ENCODE peak calls at places on chromosome 10, in six cellular contexts. G is caudate nucleus; R is PC-3; K is T-helper 17 cell; E is stimulated activated CD4-positive, alpha-beta T cell treated with anti-CD3 and anti-CD28 coated beads, Interleukin-12 subunit alpha, Interleukin-12 subunit beta, amount 100 ng/mL, for 24 hours; P is heart right ventricle. X is an unnamed sample.

GRCh38 chr10:112919721-112920120 is 30.3 kb upstream of the TCF7L2 start:
- DNase-seq in K (no peak), R (peak), P (no peak), E (no peak), G (no peak), X (no peak)

GRCh38 chr10:108601856-108602255 is 1321.5 kb downstream of the XPNPEP1 start:
- DNase-seq in R (peak), P (no peak), G (no peak), E (no peak), K (no peak), X (no peak)

GRCh38 chr10:14146005-14146404 is 184.7 kb downstream of the FRMD4A start:
- DNase-seq in K (no peak), E (no peak), G (no peak), R (peak), P (no peak), X (no peak)

GRCh38 chr10:12649017-12649586 is 299.8 kb downstream of the CAMK1D start:
- DNase-seq in E (no peak), G (no peak), K (no peak), R (no peak), P (no peak), X (no peak)

GRCh38 chr10:6418613-6419216 is 161.4 kb downstream of the PRKCQ start:
- DNase-seq in R (no peak), P (no peak), G (no peak), K (no peak), E (no peak), X (no peak)

GRCh38 chr10:36559412-36559811 is 566.0 kb upstream of the ANKRD30A start:
- DNase-seq in P (no peak), R (no peak), K (no peak), G (no peak), E (no peak), X (no peak)

GRCh38 chr10:116113721-116114501 is 159.1 kb downstream of the GFRA1 start:
- DNase-seq in G (peak), P (no peak), R (no peak), K (no peak), E (no peak), X (no peak)

GRCh38 chr10:80699602-80700039 is 161.9 kb downstream of the SH2D4B start:
- DNase-seq in K (peak), G (peak), E (peak), P (peak), R (peak), X (peak)

GRCh38 chr10:113555751-113556150 is 2.9 kb downstream of the HABP2 start:
- DNase-seq in R (no peak), P (no peak), G (no peak), K (no peak), E (no peak), X (no peak)

GRCh38 chr10:49710966-49711365 is 31.5 kb downstream of the C10orf53 start:
- DNase-seq in P (no peak), K (no peak), R (no peak), G (no peak), E (no peak), X (no peak)

GRCh38 chr10:78411716-78412115 is 378.1 kb downstream of the RPS24 start:
- DNase-seq in K (no peak), R (no peak), P (no peak), E (no peak), G (no peak), X (no peak)

GRCh38 chr10:77832243-77832642 is 94.3 kb downstream of the DLG5 start:
- DNase-seq in R (no peak), E (no peak), K (peak), G (no peak), P (no peak), X (peak)

GRCh38 chr10:4515711-4516110 is 310.3 kb upstream of the AKR1E2 start:
- DNase-seq in R (no peak), G (no peak), K (no peak), P (no peak), E (no peak), X (no peak)

GRCh38 chr10:71092812-71093391 is 119.5 kb upstream of the UNC5B start:
- DNase-seq in P (no peak), E (no peak), G (no peak), R (no peak), K (no peak), X (no peak)

GRCh38 chr10:427746-428519 is 261.5 kb downstream of the DIP2C start:
- DNase-seq in R (peak), E (no peak), P (no peak), G (no peak), K (no peak), X (no peak)

GRCh38 chr10:129844191-129844590 is 119.9 kb downstream of the EBF3 start:
- DNase-seq in R (no peak), K (no peak), G (no peak), P (no peak), E (no peak), X (no peak)

GRCh38 chr10:61751599-61751998 is 88.9 kb downstream of the CABCOCO1 start:
- DNase-seq in R (peak), E (no peak), P (no peak), K (no peak), G (no peak), X (no peak)

GRCh38 chr10:132532784-132533560 is 4.6 kb upstream of the INPP5A start:
- DNase-seq in G (no peak), K (no peak), E (no peak), R (peak), P (no peak), X (no peak)

GRCh38 chr10:103512591-103513382 is 19.3 kb downstream of the NEURL1 start:
- DNase-seq in K (no peak), R (no peak), E (no peak), P (no peak), G (no peak), X (no peak)

X was measured in effector memory CD8-positive, alpha-beta T cell.